ENCODE peak calls at places on chromosomes 7 and 10, in four cellular contexts. One of them, this sample, is unnamed.
A peak's percentile ranks its signal among the peaks of the same experiment; 100 is the strongest.

GRCh38 chr7:76428868-76429805 is 4.4 kb downstream of the ZP3 start:
- DNase-seq in fibroblast of lung: no peak
- DNase-seq in PC-9: peak; percentile 41
- DNase-seq in hepatocyte: no peak
- DNase-seq in this sample: no peak

GRCh38 chr7:123635551-123636359 is 19.9 kb upstream of the LMOD2 start:
- DNase-seq in fibroblast of lung: peak; percentile 26
- DNase-seq in PC-9: no peak
- DNase-seq in hepatocyte: peak; percentile 56
- DNase-seq in this sample: no peak

GRCh38 chr7:83101540-83101939 is 61.1 kb downstream of the PCLO start:
- DNase-seq in fibroblast of lung: no peak
- DNase-seq in PC-9: no peak
- DNase-seq in hepatocyte: no peak
- DNase-seq in this sample: no peak

GRCh38 chr7:134188311-134188710 is 61.2 kb downstream of the LRGUK start:
- DNase-seq in fibroblast of lung: no peak
- DNase-seq in PC-9: no peak
- DNase-seq in hepatocyte: no peak
- DNase-seq in this sample: peak; percentile 44

GRCh38 chr10:119337796-119338432 is 130.5 kb downstream of the GRK5 start:
- DNase-seq in fibroblast of lung: peak; percentile 79
- DNase-seq in PC-9: no peak
- DNase-seq in hepatocyte: no peak
- DNase-seq in this sample: no peak

GRCh38 chr7:84701524-84702306 is 485.1 kb downstream of the SEMA3D start:
- DNase-seq in fibroblast of lung: peak; percentile 99
- DNase-seq in PC-9: no peak
- DNase-seq in hepatocyte: peak; percentile 74
- DNase-seq in this sample: no peak

GRCh38 chr10:37747081-37747480 is 110.3 kb downstream of the ZNF248 start:
- DNase-seq in fibroblast of lung: no peak
- DNase-seq in PC-9: no peak
- DNase-seq in hepatocyte: no peak
- DNase-seq in this sample: no peak

GRCh38 chr10:81848514-81848913 is 26.5 kb upstream of the NRG3 start:
- DNase-seq in fibroblast of lung: no peak
- DNase-seq in PC-9: no peak
- DNase-seq in hepatocyte: no peak
- DNase-seq in this sample: no peak

GRCh38 chr10:490256-490655 is 199.2 kb downstream of the DIP2C start:
- DNase-seq in fibroblast of lung: no peak
- DNase-seq in PC-9: no peak
- DNase-seq in hepatocyte: no peak
- DNase-seq in this sample: no peak

GRCh38 chr7:120550494-120551048 is 277.6 kb downstream of the KCND2 start:
- DNase-seq in fibroblast of lung: peak; percentile 45
- DNase-seq in PC-9: no peak
- DNase-seq in hepatocyte: no peak
- DNase-seq in this sample: no peak

GRCh38 chr10:3906511-3907111 is 121.6 kb upstream of the KLF6 start:
- DNase-seq in fibroblast of lung: peak; percentile 83
- DNase-seq in PC-9: no peak
- DNase-seq in hepatocyte: peak; percentile 51
- DNase-seq in this sample: no peak

DNA sequence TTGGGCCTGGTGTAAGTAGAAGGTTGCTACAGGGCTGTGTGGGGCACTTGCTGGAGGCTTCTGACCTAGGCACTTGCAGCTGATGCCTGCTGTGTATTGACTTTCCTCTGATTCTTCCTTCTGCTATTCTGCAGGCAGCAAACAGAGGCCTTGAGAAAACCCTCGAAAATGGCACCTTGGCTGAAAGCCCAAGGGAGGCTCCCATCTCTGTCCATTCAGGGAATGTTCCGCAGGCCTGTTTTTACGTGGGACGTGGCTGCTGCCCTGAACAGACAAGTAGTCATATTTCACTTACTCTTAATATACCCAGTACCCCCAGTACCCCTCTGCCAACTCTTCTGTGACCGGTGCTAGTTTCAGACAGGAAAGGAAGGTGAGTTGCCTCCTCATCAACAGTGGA is 664.7 kb downstream of the INHBA start:
- DNase-seq in fibroblast of lung: no peak
- DNase-seq in PC-9: no peak
- DNase-seq in hepatocyte: no peak
- DNase-seq in this sample: no peak
- H3K4me3 ChIP-seq in fibroblast of lung: no peak overlapping the region
- H3K4me3 ChIP-seq in PC-9: no peak overlapping the region
- H3K4me3 ChIP-seq in hepatocyte: no peak overlapping the region
- H3K4me3 ChIP-seq in this sample: no peak overlapping the region

DNA sequence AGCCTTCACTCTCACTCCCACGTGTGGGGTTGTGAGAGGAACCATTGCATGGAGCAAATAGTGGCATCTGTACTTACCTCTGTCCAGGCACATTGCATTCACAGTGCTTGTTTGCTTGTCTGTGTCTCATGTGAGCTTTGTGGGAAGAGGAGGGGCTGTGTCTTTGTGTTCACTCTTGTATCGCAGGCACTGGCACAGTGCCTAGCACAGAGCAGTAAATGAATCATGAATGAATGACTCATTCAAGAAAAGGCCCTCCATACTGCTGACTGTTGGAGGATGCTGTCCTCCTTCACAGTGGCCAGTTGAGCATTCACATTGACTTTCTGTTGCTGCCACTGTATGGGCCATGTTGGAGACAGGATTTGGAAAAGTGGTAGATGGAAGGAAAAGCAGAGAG is 125.3 kb downstream of the SORCS3 start:
- DNase-seq in fibroblast of lung: peak; percentile 24
- DNase-seq in PC-9: no peak
- DNase-seq in hepatocyte: no peak
- DNase-seq in this sample: peak; percentile 17
- H3K4me1 ChIP-seq in fibroblast of lung: no peaks in the 10 kb centered on the region
- H3K4me1 ChIP-seq in PC-9: no peaks in the 10 kb centered on the region
- H3K4me1 ChIP-seq in hepatocyte: no peaks in the 10 kb centered on the region
- H3K4me1 ChIP-seq in this sample: no peaks in the 10 kb centered on the region

GRCh38 chr7:91285966-91286365 is 21.7 kb downstream of the FZD1 start:
- DNase-seq in fibroblast of lung: peak; percentile 76
- DNase-seq in PC-9: no peak
- DNase-seq in hepatocyte: no peak
- DNase-seq in this sample: no peak
- H3K4me2 ChIP-seq in fibroblast of lung: no peak overlapping the region
- H3K4me2 ChIP-seq in PC-9: no peak overlapping the region
- H3K4me2 ChIP-seq in hepatocyte: no peak overlapping the region
- H3K4me2 ChIP-seq in this sample: no peak overlapping the region

GRCh38 chr7:99579956-99580777 is 17.9 kb upstream of the TMEM225B start:
- DNase-seq in fibroblast of lung: peak; percentile 40
- DNase-seq in PC-9: no peak
- DNase-seq in hepatocyte: peak; percentile 75
- DNase-seq in this sample: no peak

GRCh38 chr7:99576251-99576650 is 17.8 kb downstream of the ZNF655 start:
- DNase-seq in fibroblast of lung: no peak
- DNase-seq in PC-9: no peak
- DNase-seq in hepatocyte: no peak
- DNase-seq in this sample: no peak

GRCh38 chr7:99579281-99579955 is 18.6 kb upstream of the TMEM225B start:
- DNase-seq in fibroblast of lung: no peak
- DNase-seq in PC-9: no peak
- DNase-seq in hepatocyte: no peak
- DNase-seq in this sample: no peak
- H3K4me3 ChIP-seq in fibroblast of lung: peak overlapping the region; percentile 63
- H3K4me3 ChIP-seq in PC-9: no peak overlapping the region
- H3K4me3 ChIP-seq in hepatocyte: peak overlapping the region; percentile 64
- H3K4me3 ChIP-seq in this sample: no peak overlapping the region

DNA sequence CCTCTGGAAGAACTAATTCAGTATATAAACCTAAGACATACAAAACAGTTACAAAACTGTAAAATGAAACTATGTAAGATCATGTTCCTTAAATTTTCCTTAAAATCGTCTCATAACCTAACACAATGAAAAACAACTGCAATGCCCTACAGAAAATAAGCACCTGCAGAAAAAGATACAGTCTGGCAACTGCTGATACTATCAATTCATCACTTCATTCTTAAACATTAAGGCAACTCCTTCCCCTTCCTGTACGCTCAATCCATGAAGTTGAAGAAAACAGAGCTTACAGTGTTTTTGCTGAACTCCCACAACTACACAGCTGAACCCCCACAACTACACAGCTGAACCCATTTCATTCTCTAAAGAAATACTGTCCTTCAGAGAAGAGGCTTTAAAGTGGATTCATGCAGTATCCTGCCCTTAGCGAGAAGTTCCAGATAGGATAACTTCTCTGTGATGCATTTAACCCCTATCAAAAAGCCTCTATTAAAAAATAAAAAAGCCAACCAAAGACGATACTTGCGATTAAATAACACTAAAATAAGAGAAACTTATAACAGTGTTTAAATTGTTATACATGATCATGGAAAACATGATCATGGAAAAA is 50.0 kb downstream of the JMJD1C start:
- DNase-seq in fibroblast of lung: no peak
- DNase-seq in PC-9: no peak
- DNase-seq in hepatocyte: no peak
- DNase-seq in this sample: no peak
- H3K4me1 ChIP-seq in fibroblast of lung: peaks cover 2% of the 10 kb centered on the region
- H3K4me1 ChIP-seq in PC-9: no peaks in the 10 kb centered on the region
- H3K4me1 ChIP-seq in hepatocyte: peaks cover 21% of the 10 kb centered on the region
- H3K4me1 ChIP-seq in this sample: peaks cover 4% of the 10 kb centered on the region

GRCh38 chr7:94650137-94650536 is 5.8 kb downstream of the SGCE start:
- DNase-seq in fibroblast of lung: no peak
- DNase-seq in PC-9: no peak
- DNase-seq in hepatocyte: no peak
- DNase-seq in this sample: no peak
- H3K4me2 ChIP-seq in fibroblast of lung: peak overlapping the region; percentile 40
- H3K4me2 ChIP-seq in PC-9: no peak overlapping the region
- H3K4me2 ChIP-seq in hepatocyte: peak overlapping the region; percentile 65
- H3K4me2 ChIP-seq in this sample: no peak overlapping the region

GRCh38 chr7:101087334-101088068 is 2.2 kb downstream of the TRIM56 start:
- DNase-seq in fibroblast of lung: no peak
- DNase-seq in PC-9: no peak
- DNase-seq in hepatocyte: no peak
- DNase-seq in this sample: no peak
- H3K4me3 ChIP-seq in fibroblast of lung: no peak overlapping the region
- H3K4me3 ChIP-seq in PC-9: no peak overlapping the region
- H3K4me3 ChIP-seq in hepatocyte: no peak overlapping the region
- H3K4me3 ChIP-seq in this sample: peak overlapping the region; percentile 4

GRCh38 chr10:28578454-28578853 is 45.5 kb downstream of the WAC start:
- DNase-seq in fibroblast of lung: no peak
- DNase-seq in PC-9: no peak
- DNase-seq in hepatocyte: no peak
- DNase-seq in this sample: no peak

GRCh38 chr10:28571265-28571664 is 38.3 kb downstream of the WAC start:
- DNase-seq in fibroblast of lung: no peak
- DNase-seq in PC-9: no peak
- DNase-seq in hepatocyte: no peak
- DNase-seq in this sample: no peak

GRCh38 chr10:28577506-28577905 is 44.6 kb downstream of the WAC start:
- DNase-seq in fibroblast of lung: no peak
- DNase-seq in PC-9: no peak
- DNase-seq in hepatocyte: no peak
- DNase-seq in this sample: no peak

GRCh38 chr10:28580825-28581224 is 47.9 kb downstream of the WAC start:
- DNase-seq in fibroblast of lung: no peak
- DNase-seq in PC-9: peak; percentile 57
- DNase-seq in hepatocyte: no peak
- DNase-seq in this sample: no peak

GRCh38 chr10:28575852-28576251 is 42.9 kb downstream of the WAC start:
- DNase-seq in fibroblast of lung: no peak
- DNase-seq in PC-9: no peak
- DNase-seq in hepatocyte: no peak
- DNase-seq in this sample: no peak
- H3K4me1 ChIP-seq in fibroblast of lung: no peaks in the 10 kb centered on the region
- H3K4me1 ChIP-seq in PC-9: no peaks in the 10 kb centered on the region
- H3K4me1 ChIP-seq in hepatocyte: peaks cover 9% of the 10 kb centered on the region
- H3K4me1 ChIP-seq in this sample: peaks cover 4% of the 10 kb centered on the region

GRCh38 chr7:113890326-113891030 is 28.3 kb downstream of the PPP1R3A start:
- DNase-seq in fibroblast of lung: peak; percentile 78
- DNase-seq in PC-9: no peak
- DNase-seq in hepatocyte: no peak
- DNase-seq in this sample: no peak
- H3K4me2 ChIP-seq in fibroblast of lung: no peak overlapping the region
- H3K4me2 ChIP-seq in PC-9: no peak overlapping the region
- H3K4me2 ChIP-seq in hepatocyte: no peak overlapping the region
- H3K4me2 ChIP-seq in this sample: no peak overlapping the region

GRCh38 chr10:107317592-107317991 is 153.1 kb upstream of the SORCS1 start:
- DNase-seq in fibroblast of lung: no peak
- DNase-seq in PC-9: no peak
- DNase-seq in hepatocyte: no peak
- DNase-seq in this sample: no peak
- H3K4me3 ChIP-seq in fibroblast of lung: no peak overlapping the region
- H3K4me3 ChIP-seq in PC-9: no peak overlapping the region
- H3K4me3 ChIP-seq in hepatocyte: no peak overlapping the region
- H3K4me3 ChIP-seq in this sample: no peak overlapping the region